ENCODE peak calls at places on chromosomes 6 and 20, in six cellular contexts. N is K562, J is GM12878, G is H1, O is SK-N-SH, A is HepG2. S is an unnamed sample.

GRCh38 chr20:4637081-4637797 is 84.5 kb upstream of the PRND start:
- DNase-seq in J (no peak), N (no peak), A (no peak), O (no peak), G (no peak), S (no peak)

GRCh38 chr20:42531675-42531985 is 658.1 kb downstream of the PTPRT start:
- DNase-seq in N (no peak), O (no peak), A (no peak), J (no peak), G (no peak), S (no peak)

GRCh38 chr6:4358414-4359107 is 223.2 kb upstream of the ECI2 start:
- DNase-seq in A (peak; percentile 88), J (no peak), G (peak; percentile 53), O (peak; percentile 25), N (peak; percentile 75), S (no peak)

GRCh38 chr20:40617594-40617993 is 71.4 kb downstream of the MAFB start:
- DNase-seq in A (no peak), J (no peak), O (no peak), N (no peak), G (no peak), S (no peak)

GRCh38 chr20:43954704-43955243 is 40.1 kb downstream of the TOX2 start:
- DNase-seq in A (no peak), N (no peak), O (no peak), G (no peak), J (no peak), S (no peak)

GRCh38 chr6:154931741-154932424 is 63.2 kb upstream of the TIAM2 start:
- DNase-seq in J (no peak), N (no peak), G (no peak), A (peak; percentile 41), O (no peak), S (no peak)

GRCh38 chr6:11785449-11785951 is 6.9 kb upstream of the ADTRP start:
- DNase-seq in A (no peak), G (no peak), J (peak; percentile 73), O (no peak), N (no peak), S (no peak)

GRCh38 chr6:139161169-139161568 is 26.3 kb downstream of the HECA start:
- DNase-seq in G (no peak), N (no peak), A (peak; percentile 5), O (no peak), J (no peak), S (no peak)

GRCh38 chr6:86943819-86944407 is 6.6 kb downstream of the HTR1E start:
- DNase-seq in O (no peak), N (no peak), G (no peak), J (no peak), A (no peak), S (no peak)

GRCh38 chr6:72561629-72562028 is 60.2 kb upstream of the KCNQ5 start:
- DNase-seq in N (no peak), G (peak; percentile 13), A (no peak), J (no peak), O (no peak), S (no peak)

GRCh38 chr6:2918936-2919335 is 15.8 kb upstream of the SERPINB9 start:
- DNase-seq in N (no peak), A (no peak), O (no peak), G (no peak), J (no peak), S (no peak)

GRCh38 chr20:24617757-24618450 is 148.5 kb downstream of the SYNDIG1 start:
- DNase-seq in A (no peak), O (no peak), G (no peak), J (no peak), N (no peak), S (no peak)

GRCh38 chr6:70538364-70538763 is 28.4 kb upstream of the SDHAF4 start:
- DNase-seq in A (no peak), N (no peak), O (no peak), J (peak; percentile 39), G (no peak), S (no peak)

GRCh38 chr20:19769516-19769915 is 11.5 kb downstream of the RIN2 start:
- DNase-seq in G (no peak), N (no peak), J (no peak), O (no peak), A (no peak), S (no peak)

GRCh38 chr20:51363813-51364212 is 178.7 kb downstream of the NFATC2 start:
- DNase-seq in A (no peak), O (no peak), N (no peak), J (no peak), G (no peak), S (no peak)

GRCh38 chr20:51366155-51366886 is 176.2 kb downstream of the NFATC2 start:
- DNase-seq in A (no peak), J (no peak), N (no peak), G (no peak), O (no peak), S (no peak)

GRCh38 chr20:51368461-51369211 is 173.9 kb downstream of the NFATC2 start:
- DNase-seq in G (no peak), O (no peak), J (no peak), N (no peak), A (no peak), S (no peak)

GRCh38 chr20:51363378-51363777 is 179.1 kb downstream of the NFATC2 start:
- DNase-seq in A (no peak), G (no peak), J (no peak), O (no peak), N (no peak), S (no peak)

GRCh38 chr20:51365670-51366069 is 176.8 kb downstream of the NFATC2 start:
- DNase-seq in O (no peak), G (no peak), J (no peak), A (no peak), N (no peak), S (no peak)
- H3K27ac ChIP-seq in O (peak overlapping the region; percentile 100), G (no peak overlapping the region), J (no peak overlapping the region), A (no peak overlapping the region), N (no peak overlapping the region), S (no peak overlapping the region)

GRCh38 chr20:37757550-37757949 is 63.7 kb downstream of the CTNNBL1 start:
- DNase-seq in G (no peak), N (no peak), O (no peak), J (no peak), A (no peak), S (no peak)
- TF ChIP-seq CTCF in G (peak; percentile 46), N (peak; percentile 28), O (no peak), J (peak; percentile 10), A (peak; percentile 30), S (no peak)

GRCh38 chr20:1938464-1939269 is 43.5 kb downstream of the SIRPA start:
- DNase-seq in A (no peak), N (no peak), J (no peak), G (no peak), O (no peak), S (no peak)
- TF ChIP-seq GABPA in A (no peak), N (no peak), J (no peak), G (no peak), O (no peak), S (no peak)

GRCh38 chr6:158488065-158488464 is 71.8 kb upstream of the TMEM181 start:
- DNase-seq in G (no peak), N (no peak), J (no peak), O (no peak), A (no peak), S (no peak)
- H3K27ac ChIP-seq in G (no peak overlapping the region), N (no peak overlapping the region), J (no peak overlapping the region), O (peak overlapping the region; percentile 79), A (no peak overlapping the region), S (no peak overlapping the region)

S was measured in HL-60.